ENCODE peak calls at places on chromosomes 13 and 19, in six cellular contexts. P is CD8-positive, alpha-beta memory T cell; R is small intestine; Q is aorta; C is activated CD4-positive, alpha-beta T cell treated with anti-CD3 and anti-CD28 coated beads, Interleukin-2, amount 50 U/mL, for 48 hours; K is fibroblast of the aortic adventitia. N is an unnamed sample.

GRCh38 chr19:6586726-6587092 is 4.2 kb downstream of the CD70 start:
- DNase-seq in R (no peak), P (no peak), K (no peak), C (no peak), Q (no peak), N (no peak)

GRCh38 chr13:43874512-43875092 is 4.9 kb downstream of the CCDC122 start:
- DNase-seq in C (no peak), K (peak), Q (no peak), R (peak), P (no peak), N (no peak)

GRCh38 chr13:50598338-50598737 is 245.2 kb downstream of the DLEU7 start:
- DNase-seq in C (no peak), R (no peak), P (no peak), Q (no peak), K (no peak), N (no peak)

GRCh38 chr13:107842562-107843180 is 372.7 kb downstream of the LIG4 start:
- DNase-seq in P (no peak), Q (no peak), C (no peak), R (no peak), K (peak), N (no peak)

GRCh38 chr19:49423985-49424303 is 703 bp upstream of the PTH2 start:
- DNase-seq in Q (no peak), C (no peak), R (no peak), K (no peak), P (peak), N (no peak)

GRCh38 chr13:99614465-99614885 is 113.2 kb downstream of the TM9SF2 start:
- DNase-seq in K (peak), Q (no peak), R (peak), P (no peak), C (no peak), N (peak)

GRCh38 chr19:35935911-35936737 is at the start of gene LRFN3:
- DNase-seq in C (peak), K (peak), P (peak), R (peak), Q (peak), N (peak)

GRCh38 chr13:113608967-113609533 is 24.5 kb downstream of the TFDP1 start:
- DNase-seq in Q (no peak), K (no peak), R (no peak), C (no peak), P (no peak), N (no peak)

GRCh38 chr13:48625396-48626076 is 28.2 kb upstream of the CYSLTR2 start:
- DNase-seq in R (no peak), Q (no peak), P (no peak), K (no peak), C (no peak), N (no peak)

GRCh38 chr19:8935460-8935859 is 74.7 kb downstream of the MUC16 start:
- DNase-seq in R (no peak), K (no peak), C (no peak), P (no peak), Q (no peak), N (no peak)

GRCh38 chr19:34432797-34433196 is 4.6 kb downstream of the UBA2 start:
- DNase-seq in K (peak), P (no peak), C (no peak), R (no peak), Q (peak), N (no peak)

GRCh38 chr19:4493104-4493928 is 21.2 kb downstream of the HDGFL2 start:
- DNase-seq in K (no peak), C (no peak), Q (no peak), R (no peak), P (no peak), N (no peak)

GRCh38 chr13:113060557-113061270 is 44.9 kb upstream of the F7 start:
- DNase-seq in P (no peak), Q (peak), R (no peak), K (no peak), C (no peak), N (no peak)

GRCh38 chr19:12779162-12779993 is 4.0 kb upstream of the HOOK2 start:
- DNase-seq in P (no peak), K (peak), R (no peak), C (no peak), Q (peak), N (no peak)

GRCh38 chr13:98653471-98653985 is 76.6 kb upstream of the STK24 start:
- DNase-seq in C (peak), P (peak), Q (peak), R (peak), K (peak), N (peak)

GRCh38 chr19:40223135-40223822 is 3.2 kb downstream of the CCNP start:
- DNase-seq in Q (no peak), P (peak), C (no peak), R (peak), K (no peak), N (peak)

GRCh38 chr13:110971486-110971885 is 56.6 kb upstream of the ANKRD10 start:
- DNase-seq in Q (no peak), R (no peak), C (no peak), P (no peak), K (no peak), N (no peak)

GRCh38 chr13:52353116-52353718 is 52.8 kb downstream of the THSD1 start:
- DNase-seq in C (no peak), Q (no peak), R (no peak), K (peak), P (no peak), N (no peak)

GRCh38 chr13:102351486-102351885 is 50.4 kb downstream of the FGF14 start:
- DNase-seq in K (no peak), Q (no peak), R (no peak), C (no peak), P (no peak), N (no peak)

N was measured in Peyer's patch.